ENCODE peak calls at places on chromosomes 2 and 18, in seven cellular contexts. R is B cell; B is nephron progenitor cell; J is CD4-positive, alpha-beta T cell; Y is AG04449; D is AG09319; C is kidney epithelial cell. F is an unnamed sample.

GRCh38 chr2:44004735-44005602 is 9.2 kb upstream of the LRPPRC start:
- DNase-seq in R (peak), B (no peak), J (no peak), Y (no peak), D (no peak), C (no peak), F (no peak)

GRCh38 chr2:170360546-170361358 is 182.8 kb downstream of the MYO3B start:
- DNase-seq in R (no peak), B (no peak), J (no peak), Y (no peak), D (no peak), C (no peak), F (no peak)

GRCh38 chr2:68352651-68353386 is 12.3 kb upstream of the PLEK start:
- DNase-seq in R (no peak), B (no peak), J (no peak), Y (no peak), D (no peak), C (no peak), F (no peak)

GRCh38 chr18:10453885-10454772 is at the start of gene APCDD1:
- DNase-seq in R (no peak), B (peak), J (no peak), Y (no peak), D (no peak), C (no peak), F (no peak)

GRCh38 chr18:61606759-61607158 is 273.5 kb downstream of the CDH20 start:
- DNase-seq in R (no peak), B (peak), J (no peak), Y (peak), D (peak), C (peak), F (peak)

GRCh38 chr2:62281661-62282060 is 85.7 kb downstream of the B3GNT2 start:
- DNase-seq in R (no peak), B (no peak), J (no peak), Y (no peak), D (no peak), C (no peak), F (no peak)

GRCh38 chr2:8682719-8683667 is 1.1 kb downstream of the ID2 start:
- DNase-seq in R (no peak), B (peak), J (peak), Y (no peak), D (no peak), C (no peak), F (no peak)

GRCh38 chr18:32607816-32608215 is 137.1 kb upstream of the GAREM1 start:
- DNase-seq in R (no peak), B (no peak), J (no peak), Y (no peak), D (no peak), C (no peak), F (no peak)

GRCh38 chr18:35672897-35673296 is 91.4 kb downstream of the GALNT1 start:
- DNase-seq in R (no peak), B (no peak), J (no peak), Y (no peak), D (no peak), C (no peak), F (peak)

GRCh38 chr2:96539215-96539920 is 2.8 kb downstream of the ARID5A start:
- DNase-seq in R (no peak), B (no peak), J (no peak), Y (no peak), D (no peak), C (no peak), F (no peak)

GRCh38 chr2:28268386-28268785 is 124.3 kb upstream of the FOSL2 start:
- DNase-seq in R (no peak), B (no peak), J (no peak), Y (no peak), D (no peak), C (no peak), F (no peak)

GRCh38 chr2:155871940-155872339 is 460.6 kb downstream of the NR4A2 start:
- DNase-seq in R (no peak), B (no peak), J (no peak), Y (no peak), D (no peak), C (no peak), F (no peak)

GRCh38 chr18:39198376-39198775 is 1632.8 kb upstream of the CELF4 start:
- DNase-seq in R (no peak), B (no peak), J (no peak), Y (no peak), D (no peak), C (peak), F (no peak)

GRCh38 chr2:114201781-114202180 is 240.7 kb upstream of the DPP10 start:
- DNase-seq in R (no peak), B (no peak), J (no peak), Y (no peak), D (no peak), C (no peak), F (no peak)

GRCh38 chr2:238290079-238290478 is 1.7 kb upstream of the PER2 start:
- DNase-seq in R (no peak), B (peak), J (no peak), Y (no peak), D (no peak), C (no peak), F (no peak)

GRCh38 chr2:68764041-68764780 is 29.6 kb downstream of the ARHGAP25 start:
- DNase-seq in R (no peak), B (no peak), J (no peak), Y (no peak), D (no peak), C (no peak), F (no peak)

GRCh38 chr2:866009-866680 is 84.5 kb upstream of the SNTG2 start:
- DNase-seq in R (no peak), B (peak), J (no peak), Y (no peak), D (no peak), C (no peak), F (no peak)

GRCh38 chr2:10188211-10188610 is 65.7 kb downstream of the RRM2 start:
- DNase-seq in R (no peak), B (no peak), J (no peak), Y (no peak), D (no peak), C (no peak), F (no peak)

GRCh38 chr18:58223717-58224424 is 179.8 kb downstream of the NEDD4L start:
- DNase-seq in R (no peak), B (no peak), J (no peak), Y (no peak), D (peak), C (peak), F (peak)

GRCh38 chr18:363327-364115 is 95.7 kb upstream of the THOC1 start:
- DNase-seq in R (no peak), B (no peak), J (no peak), Y (peak), D (no peak), C (no peak), F (peak)

GRCh38 chr2:190888449-190888848 is 7.8 kb downstream of the GLS start:
- DNase-seq in R (no peak), B (no peak), J (no peak), Y (no peak), D (no peak), C (no peak), F (no peak)

GRCh38 chr2:189613650-189614420 is 33.2 kb upstream of the SLC40A1 start:
- DNase-seq in R (no peak), B (no peak), J (no peak), Y (no peak), D (no peak), C (no peak), F (no peak)

GRCh38 chr18:22346968-22347611 is 70.6 kb downstream of the CTAGE1 start:
- DNase-seq in R (no peak), B (peak), J (no peak), Y (peak), D (no peak), C (no peak), F (no peak)

GRCh38 chr2:241957276-241957675 is 87.7 kb downstream of the RTP5 start:
- DNase-seq in R (no peak), B (no peak), J (no peak), Y (no peak), D (no peak), C (no peak), F (no peak)

GRCh38 chr2:155905640-155906039 is 426.9 kb downstream of the NR4A2 start:
- DNase-seq in R (no peak), B (no peak), J (no peak), Y (no peak), D (no peak), C (no peak), F (no peak)

GRCh38 chr18:62525611-62526010 is 2.8 kb downstream of the ZCCHC2 start:
- DNase-seq in R (no peak), B (no peak), J (no peak), Y (no peak), D (no peak), C (no peak), F (no peak)

GRCh38 chr18:68314403-68314802 is 400.5 kb downstream of the TMX3 start:
- DNase-seq in R (no peak), B (no peak), J (no peak), Y (no peak), D (peak), C (no peak), F (peak)

GRCh38 chr2:157307021-157307420 is 18.6 kb downstream of the ERMN start:
- DNase-seq in R (no peak), B (no peak), J (no peak), Y (no peak), D (no peak), C (peak), F (no peak)

GRCh38 chr2:157311706-157312105 is 13.9 kb downstream of the ERMN start:
- DNase-seq in R (no peak), B (no peak), J (no peak), Y (no peak), D (no peak), C (no peak), F (no peak)

GRCh38 chr2:157318884-157319283 is 6.7 kb downstream of the ERMN start:
- DNase-seq in R (no peak), B (no peak), J (no peak), Y (no peak), D (no peak), C (no peak), F (no peak)

GRCh38 chr2:157315901-157316300 is 9.7 kb downstream of the ERMN start:
- DNase-seq in R (no peak), B (no peak), J (no peak), Y (no peak), D (no peak), C (no peak), F (no peak)

GRCh38 chr2:157312866-157313486 is 12.6 kb downstream of the ERMN start:
- DNase-seq in R (no peak), B (no peak), J (no peak), Y (no peak), D (no peak), C (no peak), F (no peak)
- TF ChIP-seq CTCF in R (no peak), B (no peak), J (no peak), Y (no peak), D (no peak), C (no peak), F (no peak)

GRCh38 chr2:25566694-25567093 is 106.7 kb downstream of the DTNB start:
- DNase-seq in R (peak), B (no peak), J (no peak), Y (no peak), D (no peak), C (no peak), F (no peak)
- TF ChIP-seq CTCF in R (no peak), B (no peak), J (no peak), Y (no peak), D (no peak), C (no peak), F (no peak)

GRCh38 chr2:193276988-193277387 is 1082.3 kb upstream of the TMEFF2 start:
- DNase-seq in R (no peak), B (no peak), J (no peak), Y (no peak), D (no peak), C (no peak), F (no peak)

GRCh38 chr2:193272011-193272410 is 1077.3 kb upstream of the TMEFF2 start:
- DNase-seq in R (no peak), B (no peak), J (no peak), Y (no peak), D (no peak), C (no peak), F (no peak)

GRCh38 chr2:193276560-193276959 is 1081.8 kb upstream of the TMEFF2 start:
- DNase-seq in R (no peak), B (no peak), J (no peak), Y (no peak), D (no peak), C (no peak), F (no peak)

GRCh38 chr2:193279361-193279760 is 1084.6 kb upstream of the TMEFF2 start:
- DNase-seq in R (no peak), B (no peak), J (no peak), Y (no peak), D (no peak), C (no peak), F (no peak)

GRCh38 chr2:193276069-193276468 is 1081.3 kb upstream of the TMEFF2 start:
- DNase-seq in R (no peak), B (no peak), J (no peak), Y (no peak), D (no peak), C (no peak), F (no peak)
- TF ChIP-seq CTCF in R (no peak), B (no peak), J (no peak), Y (no peak), D (no peak), C (no peak), F (no peak)

GRCh38 chr2:233098615-233099014 is 38.5 kb downstream of the INPP5D start:
- DNase-seq in R (no peak), B (peak), J (no peak), Y (no peak), D (no peak), C (no peak), F (no peak)
- TF ChIP-seq CTCF in R (no peak), B (no peak), J (no peak), Y (peak), D (peak), C (peak), F (peak)

F was measured in BJ.